ENCODE peak calls at places on chromosomes 16 and 17, in nine cellular contexts. M is neural progenitor cell; W is heart left ventricle; S is fibroblast of lung; A is GM23248; I is HL-60; C is esophagus squamous epithelium; U is CD8-positive, alpha-beta memory T cell; B is CD8-positive, alpha-beta T cell. X is an unnamed sample.

GRCh38 chr16:58393138-58393504 is 850 bp downstream of the GINS3 start:
- DNase-seq in M (peak; percentile 23), W (no peak), S (no peak), A (peak; percentile 10), I (no peak), C (no peak), U (no peak), B (no peak), X (no peak)

GRCh38 chr17:16443390-16444257 is 28.3 kb downstream of the TRPV2 start:
- DNase-seq in M (no peak), W (no peak), S (no peak), A (no peak), I (no peak), C (no peak), U (no peak), B (no peak), X (no peak)

GRCh38 chr17:28875856-28876564 is 21.2 kb downstream of the ERAL1 start:
- DNase-seq in M (no peak), W (no peak), S (no peak), A (no peak), I (no peak), C (no peak), U (no peak), B (no peak), X (no peak)

GRCh38 chr16:57383276-57384247 is 11.3 kb downstream of the CX3CL1 start:
- DNase-seq in M (no peak), W (peak; percentile 50), S (peak; percentile 17), A (peak; percentile 43), I (no peak), C (no peak), U (no peak), B (no peak), X (peak; percentile 9)

GRCh38 chr17:42720996-42721583 is 23.8 kb downstream of the EZH1 start:
- DNase-seq in M (peak; percentile 83), W (no peak), S (peak; percentile 79), A (peak; percentile 81), I (peak; percentile 24), C (no peak), U (peak; percentile 45), B (peak; percentile 31), X (peak; percentile 55)

GRCh38 chr16:78443780-78444422 is 344.4 kb downstream of the WWOX start:
- DNase-seq in M (no peak), W (no peak), S (peak; percentile 60), A (peak; percentile 0), I (no peak), C (no peak), U (no peak), B (no peak), X (peak; percentile 9)

GRCh38 chr16:73176577-73177013 is 128.7 kb upstream of the ZFHX3 start:
- DNase-seq in M (peak; percentile 27), W (no peak), S (peak; percentile 96), A (peak; percentile 96), I (no peak), C (no peak), U (no peak), B (no peak), X (peak; percentile 83)

GRCh38 chr16:10745856-10746255 is 2.2 kb downstream of the NUBP1 start:
- DNase-seq in M (no peak), W (no peak), S (no peak), A (no peak), I (no peak), C (no peak), U (no peak), B (no peak), X (no peak)

GRCh38 chr16:89557230-89557935 is 3.1 kb upstream of the RPL13 start:
- DNase-seq in M (peak; percentile 92), W (peak; percentile 82), S (peak; percentile 71), A (peak; percentile 85), I (peak; percentile 36), C (no peak), U (peak; percentile 59), B (peak; percentile 78), X (peak; percentile 79)

GRCh38 chr17:65022751-65023421 is 33.7 kb downstream of the GNA13 start:
- DNase-seq in M (no peak), W (no peak), S (peak; percentile 39), A (peak; percentile 69), I (no peak), C (no peak), U (no peak), B (no peak), X (peak; percentile 36)

GRCh38 chr16:83968891-83969672 is 1.0 kb downstream of the NECAB2 start:
- DNase-seq in M (peak; percentile 47), W (peak; percentile 24), S (no peak), A (no peak), I (no peak), C (no peak), U (no peak), B (no peak), X (no peak)

GRCh38 chr16:15649727-15650018 is 372 bp upstream of the NDE1 start:
- DNase-seq in M (no peak), W (no peak), S (no peak), A (no peak), I (no peak), C (no peak), U (no peak), B (no peak), X (no peak)

GRCh38 chr17:45977976-45978626 is 20.9 kb upstream of the STH start:
- DNase-seq in M (no peak), W (no peak), S (no peak), A (no peak), I (no peak), C (no peak), U (no peak), B (no peak), X (no peak)

GRCh38 chr17:27776882-27777624 is 23.3 kb downstream of the NOS2 start:
- DNase-seq in M (no peak), W (no peak), S (no peak), A (no peak), I (no peak), C (no peak), U (no peak), B (no peak), X (no peak)

GRCh38 chr17:75638893-75639292 is 5.7 kb downstream of the SMIM5 start:
- DNase-seq in M (no peak), W (peak; percentile 83), S (no peak), A (no peak), I (no peak), C (no peak), U (no peak), B (no peak), X (no peak)

GRCh38 chr17:76063880-76064546 is 8.3 kb downstream of the SRP68 start:
- DNase-seq in M (no peak), W (no peak), S (no peak), A (no peak), I (no peak), C (no peak), U (peak; percentile 31), B (no peak), X (no peak)

GRCh38 chr16:89312598-89313299 is 95.2 kb downstream of the ZNF778 start:
- DNase-seq in M (no peak), W (no peak), S (no peak), A (no peak), I (no peak), C (no peak), U (no peak), B (no peak), X (no peak)

GRCh38 chr16:8864480-8864879 is 4.3 kb downstream of the CARHSP1 start:
- DNase-seq in M (no peak), W (no peak), S (no peak), A (no peak), I (no peak), C (no peak), U (no peak), B (no peak), X (no peak)

GRCh38 chr17:83203472-83204221 is 124.2 kb downstream of the METRNL start:
- DNase-seq in M (no peak), W (peak; percentile 22), S (no peak), A (peak; percentile 44), I (no peak), C (no peak), U (no peak), B (no peak), X (no peak)

GRCh38 chr16:13919330-13919682 is 648 bp upstream of the ERCC4 start:
- DNase-seq in M (peak; percentile 42), W (no peak), S (peak; percentile 70), A (peak; percentile 70), I (peak; percentile 14), C (no peak), U (no peak), B (no peak), X (no peak)

GRCh38 chr16:88527186-88527936 is 42.8 kb upstream of the ZC3H18 start:
- DNase-seq in M (peak; percentile 90), W (peak; percentile 57), S (peak; percentile 72), A (peak; percentile 74), I (no peak), C (no peak), U (peak; percentile 50), B (peak; percentile 48), X (peak; percentile 29)

GRCh38 chr16:89722392-89723278 is 1.3 kb downstream of the ZNF276 start:
- DNase-seq in M (peak; percentile 43), W (peak; percentile 90), S (peak; percentile 40), A (peak; percentile 26), I (no peak), C (peak; percentile 46), U (peak; percentile 86), B (peak; percentile 87), X (peak; percentile 15)

GRCh38 chr17:67200727-67201301 is 44.2 kb downstream of the HELZ start:
- DNase-seq in M (peak; percentile 12), W (no peak), S (peak; percentile 11), A (peak; percentile 32), I (peak; percentile 17), C (no peak), U (no peak), B (no peak), X (no peak)
- H3K27ac ChIP-seq in M (no peak overlapping the region), W (no peak overlapping the region), S (no peak overlapping the region), A (no peak overlapping the region), I (no peak overlapping the region), C (no peak overlapping the region), U (no peak overlapping the region), B (no peak overlapping the region), X (no peak overlapping the region)

GRCh38 chr17:20276430-20276829 is 190.9 kb downstream of the LGALS9B start:
- DNase-seq in M (no peak), W (no peak), S (no peak), A (no peak), I (no peak), C (no peak), U (no peak), B (no peak), X (no peak)
- H3K27ac ChIP-seq in M (no peak overlapping the region), W (no peak overlapping the region), S (no peak overlapping the region), A (no peak overlapping the region), I (no peak overlapping the region), C (no peak overlapping the region), U (no peak overlapping the region), B (peak overlapping the region; percentile 16), X (no peak overlapping the region)

GRCh38 chr17:39153541-39154111 is 2.2 kb upstream of the PLXDC1 start:
- DNase-seq in M (peak; percentile 88), W (peak; percentile 85), S (peak; percentile 91), A (peak; percentile 86), I (peak; percentile 74), C (peak; percentile 27), U (peak; percentile 88), B (peak; percentile 91), X (peak; percentile 86)
- H3K27ac ChIP-seq in M (no peak overlapping the region), W (peak overlapping the region; percentile 81), S (peak overlapping the region; percentile 58), A (peak overlapping the region; percentile 72), I (peak overlapping the region; percentile 71), C (peak overlapping the region; percentile 93), U (peak overlapping the region; percentile 67), B (peak overlapping the region; percentile 60), X (no peak overlapping the region)

DNA sequence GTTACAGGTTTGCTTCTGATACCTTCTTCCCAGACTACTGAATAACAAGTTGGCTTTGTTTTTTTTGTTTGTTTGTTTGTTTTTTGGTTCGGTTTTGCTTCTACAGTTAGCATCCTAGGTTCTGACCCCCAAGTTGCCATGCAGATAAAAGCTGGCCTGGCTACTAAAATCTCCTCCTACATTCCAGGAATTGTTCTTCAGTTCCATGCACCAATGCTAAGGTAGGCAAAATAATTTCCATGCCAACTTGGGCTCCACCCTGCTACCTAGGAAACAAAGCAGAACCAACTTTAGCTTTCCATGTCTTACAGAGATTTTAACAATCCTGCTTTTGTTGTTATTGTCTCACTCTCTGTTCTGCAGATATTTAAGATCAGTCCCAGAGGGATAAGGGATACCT is 495.5 kb upstream of the SOX9 start:
- DNase-seq in M (no peak), W (no peak), S (no peak), A (no peak), I (no peak), C (no peak), U (no peak), B (no peak), X (no peak)
- H3K27ac ChIP-seq in M (no peak overlapping the region), W (no peak overlapping the region), S (no peak overlapping the region), A (no peak overlapping the region), I (no peak overlapping the region), C (no peak overlapping the region), U (no peak overlapping the region), B (no peak overlapping the region), X (no peak overlapping the region)

X was measured in brain microvascular endothelial cell.